ENCODE peak calls at places on chromosomes 4 and X, in ten cellular contexts. One of them, this sample, is unnamed.

GRCh38 chr4:16226816-16227461 is 668 bp upstream of the TAPT1 start:
- DNase-seq in A673: peak; percentile 50
- DNase-seq in activated T-helper 1 cell treated with anti-CD3 and anti-CD28 coated beads, Interleukin-2, amount 50 U/mL, for 16 hours: peak; percentile 9
- DNase-seq in glomerular endothelial cell: no peak
- DNase-seq in HCT116: no peak
- DNase-seq in H1: no peak
- DNase-seq in PC-9: peak; percentile 47
- DNase-seq in ascending aorta: peak; percentile 79
- DNase-seq in Right ventricle myocardium superior: peak; percentile 76
- DNase-seq in Panc1: no peak
- DNase-seq in this sample: no peak

GRCh38 chr4:38314663-38315062 is 349.3 kb upstream of the KLF3 start:
- DNase-seq in ascending aorta: no peak
- DNase-seq in H1: no peak
- DNase-seq in glomerular endothelial cell: no peak
- DNase-seq in Panc1: no peak
- DNase-seq in A673: no peak
- DNase-seq in activated T-helper 1 cell treated with anti-CD3 and anti-CD28 coated beads, Interleukin-2, amount 50 U/mL, for 16 hours: no peak
- DNase-seq in Right ventricle myocardium superior: no peak
- DNase-seq in HCT116: no peak
- DNase-seq in PC-9: no peak
- DNase-seq in this sample: no peak

GRCh38 chr4:118754890-118755289 is 69.7 kb downstream of the METTL14 start:
- DNase-seq in ascending aorta: no peak
- DNase-seq in Panc1: no peak
- DNase-seq in activated T-helper 1 cell treated with anti-CD3 and anti-CD28 coated beads, Interleukin-2, amount 50 U/mL, for 16 hours: no peak
- DNase-seq in Right ventricle myocardium superior: no peak
- DNase-seq in H1: no peak
- DNase-seq in PC-9: no peak
- DNase-seq in HCT116: no peak
- DNase-seq in A673: no peak
- DNase-seq in glomerular endothelial cell: no peak
- DNase-seq in this sample: no peak

GRCh38 chr4:99998062-99998880 is 48.2 kb upstream of the H2AZ1 start:
- DNase-seq in A673: peak; percentile 49
- DNase-seq in Panc1: no peak
- DNase-seq in HCT116: peak; percentile 37
- DNase-seq in H1: no peak
- DNase-seq in glomerular endothelial cell: peak; percentile 9
- DNase-seq in ascending aorta: no peak
- DNase-seq in activated T-helper 1 cell treated with anti-CD3 and anti-CD28 coated beads, Interleukin-2, amount 50 U/mL, for 16 hours: no peak
- DNase-seq in PC-9: no peak
- DNase-seq in Right ventricle myocardium superior: no peak
- DNase-seq in this sample: no peak

GRCh38 chr4:137226900-137227299 is 305.4 kb downstream of the PCDH18 start:
- DNase-seq in H1: no peak
- DNase-seq in HCT116: peak; percentile 16
- DNase-seq in glomerular endothelial cell: no peak
- DNase-seq in Right ventricle myocardium superior: no peak
- DNase-seq in PC-9: no peak
- DNase-seq in Panc1: no peak
- DNase-seq in ascending aorta: no peak
- DNase-seq in activated T-helper 1 cell treated with anti-CD3 and anti-CD28 coated beads, Interleukin-2, amount 50 U/mL, for 16 hours: no peak
- DNase-seq in A673: peak; percentile 4
- DNase-seq in this sample: no peak

GRCh38 chrX:118727686-118728339 is 407 bp downstream of the IL13RA1 start:
- DNase-seq in HCT116: no peak
- DNase-seq in glomerular endothelial cell: no peak
- DNase-seq in activated T-helper 1 cell treated with anti-CD3 and anti-CD28 coated beads, Interleukin-2, amount 50 U/mL, for 16 hours: no peak
- DNase-seq in ascending aorta: peak; percentile 79
- DNase-seq in PC-9: peak; percentile 48
- DNase-seq in A673: no peak
- DNase-seq in Right ventricle myocardium superior: peak; percentile 60
- DNase-seq in H1: no peak
- DNase-seq in Panc1: no peak
- DNase-seq in this sample: no peak

GRCh38 chr4:1939664-1940509 is 68.7 kb downstream of the NSD2 start:
- DNase-seq in H1: no peak
- DNase-seq in ascending aorta: no peak
- DNase-seq in glomerular endothelial cell: peak; percentile 27
- DNase-seq in A673: peak; percentile 17
- DNase-seq in Panc1: no peak
- DNase-seq in activated T-helper 1 cell treated with anti-CD3 and anti-CD28 coated beads, Interleukin-2, amount 50 U/mL, for 16 hours: no peak
- DNase-seq in HCT116: peak; percentile 53
- DNase-seq in Right ventricle myocardium superior: no peak
- DNase-seq in PC-9: peak; percentile 52
- DNase-seq in this sample: no peak

GRCh38 chr4:61443813-61444510 is 243.8 kb downstream of the ADGRL3 start:
- DNase-seq in HCT116: no peak
- DNase-seq in activated T-helper 1 cell treated with anti-CD3 and anti-CD28 coated beads, Interleukin-2, amount 50 U/mL, for 16 hours: no peak
- DNase-seq in ascending aorta: no peak
- DNase-seq in glomerular endothelial cell: no peak
- DNase-seq in PC-9: peak; percentile 29
- DNase-seq in Right ventricle myocardium superior: no peak
- DNase-seq in Panc1: no peak
- DNase-seq in A673: no peak
- DNase-seq in H1: no peak
- DNase-seq in this sample: no peak

GRCh38 chr4:7194251-7195137 is 2.2 kb downstream of the SORCS2 start:
- DNase-seq in HCT116: no peak
- DNase-seq in H1: no peak
- DNase-seq in ascending aorta: peak; percentile 60
- DNase-seq in Panc1: no peak
- DNase-seq in Right ventricle myocardium superior: no peak
- DNase-seq in A673: no peak
- DNase-seq in glomerular endothelial cell: no peak
- DNase-seq in activated T-helper 1 cell treated with anti-CD3 and anti-CD28 coated beads, Interleukin-2, amount 50 U/mL, for 16 hours: no peak
- DNase-seq in PC-9: peak; percentile 61
- DNase-seq in this sample: no peak

GRCh38 chrX:2425281-2426071 is 75.3 kb downstream of the DHRSX start:
- DNase-seq in glomerular endothelial cell: no peak
- DNase-seq in A673: peak; percentile 35
- DNase-seq in ascending aorta: no peak
- DNase-seq in Right ventricle myocardium superior: no peak
- DNase-seq in Panc1: no peak
- DNase-seq in H1: no peak
- DNase-seq in PC-9: no peak
- DNase-seq in activated T-helper 1 cell treated with anti-CD3 and anti-CD28 coated beads, Interleukin-2, amount 50 U/mL, for 16 hours: no peak
- DNase-seq in HCT116: no peak
- DNase-seq in this sample: no peak

GRCh38 chrX:82711432-82711831 is 796.7 kb upstream of the POU3F4 start:
- DNase-seq in Right ventricle myocardium superior: no peak
- DNase-seq in A673: no peak
- DNase-seq in glomerular endothelial cell: no peak
- DNase-seq in activated T-helper 1 cell treated with anti-CD3 and anti-CD28 coated beads, Interleukin-2, amount 50 U/mL, for 16 hours: no peak
- DNase-seq in PC-9: no peak
- DNase-seq in Panc1: no peak
- DNase-seq in HCT116: no peak
- DNase-seq in ascending aorta: no peak
- DNase-seq in H1: peak; percentile 7
- DNase-seq in this sample: no peak

GRCh38 chr4:122783301-122784215 is 43.1 kb upstream of the FGF2 start:
- DNase-seq in activated T-helper 1 cell treated with anti-CD3 and anti-CD28 coated beads, Interleukin-2, amount 50 U/mL, for 16 hours: no peak
- DNase-seq in Right ventricle myocardium superior: peak; percentile 78
- DNase-seq in PC-9: peak; percentile 85
- DNase-seq in glomerular endothelial cell: peak; percentile 83
- DNase-seq in HCT116: peak; percentile 54
- DNase-seq in H1: peak; percentile 95
- DNase-seq in ascending aorta: peak; percentile 90
- DNase-seq in A673: peak; percentile 52
- DNase-seq in Panc1: peak; percentile 84
- DNase-seq in this sample: no peak

GRCh38 chr4:128310266-128310697 is 22.7 kb upstream of the PGRMC2 start:
- DNase-seq in PC-9: no peak
- DNase-seq in H1: no peak
- DNase-seq in HCT116: no peak
- DNase-seq in A673: no peak
- DNase-seq in ascending aorta: no peak
- DNase-seq in activated T-helper 1 cell treated with anti-CD3 and anti-CD28 coated beads, Interleukin-2, amount 50 U/mL, for 16 hours: no peak
- DNase-seq in glomerular endothelial cell: no peak
- DNase-seq in Right ventricle myocardium superior: no peak
- DNase-seq in Panc1: no peak
- DNase-seq in this sample: no peak

GRCh38 chrX:96837808-96838207 is 45.9 kb upstream of the RPA4 start:
- DNase-seq in HCT116: no peak
- DNase-seq in PC-9: peak; percentile 4
- DNase-seq in activated T-helper 1 cell treated with anti-CD3 and anti-CD28 coated beads, Interleukin-2, amount 50 U/mL, for 16 hours: no peak
- DNase-seq in glomerular endothelial cell: no peak
- DNase-seq in Right ventricle myocardium superior: no peak
- DNase-seq in ascending aorta: no peak
- DNase-seq in A673: no peak
- DNase-seq in H1: no peak
- DNase-seq in Panc1: no peak
- DNase-seq in this sample: no peak

GRCh38 chr4:170875868-170876267 is 786.1 kb upstream of the AADAT start:
- DNase-seq in activated T-helper 1 cell treated with anti-CD3 and anti-CD28 coated beads, Interleukin-2, amount 50 U/mL, for 16 hours: no peak
- DNase-seq in Panc1: no peak
- DNase-seq in HCT116: peak; percentile 22
- DNase-seq in PC-9: no peak
- DNase-seq in Right ventricle myocardium superior: no peak
- DNase-seq in ascending aorta: no peak
- DNase-seq in H1: no peak
- DNase-seq in glomerular endothelial cell: no peak
- DNase-seq in A673: peak; percentile 9
- DNase-seq in this sample: no peak

GRCh38 chr4:81528979-81529378 is 57.3 kb upstream of the RASGEF1B start:
- DNase-seq in activated T-helper 1 cell treated with anti-CD3 and anti-CD28 coated beads, Interleukin-2, amount 50 U/mL, for 16 hours: no peak
- DNase-seq in Panc1: no peak
- DNase-seq in H1: no peak
- DNase-seq in ascending aorta: no peak
- DNase-seq in A673: no peak
- DNase-seq in PC-9: no peak
- DNase-seq in HCT116: no peak
- DNase-seq in glomerular endothelial cell: no peak
- DNase-seq in Right ventricle myocardium superior: no peak
- DNase-seq in this sample: no peak

GRCh38 chr4:98468744-98469143 is 189.7 kb downstream of the TSPAN5 start:
- DNase-seq in H1: no peak
- DNase-seq in HCT116: no peak
- DNase-seq in PC-9: no peak
- DNase-seq in Right ventricle myocardium superior: peak; percentile 54
- DNase-seq in ascending aorta: no peak
- DNase-seq in glomerular endothelial cell: no peak
- DNase-seq in Panc1: no peak
- DNase-seq in activated T-helper 1 cell treated with anti-CD3 and anti-CD28 coated beads, Interleukin-2, amount 50 U/mL, for 16 hours: no peak
- DNase-seq in A673: no peak
- DNase-seq in this sample: no peak

GRCh38 chr4:154164931-154165839 is 326.4 kb downstream of the DCHS2 start:
- DNase-seq in HCT116: peak; percentile 86
- DNase-seq in activated T-helper 1 cell treated with anti-CD3 and anti-CD28 coated beads, Interleukin-2, amount 50 U/mL, for 16 hours: no peak
- DNase-seq in Panc1: peak; percentile 18
- DNase-seq in A673: no peak
- DNase-seq in PC-9: no peak
- DNase-seq in ascending aorta: no peak
- DNase-seq in H1: no peak
- DNase-seq in glomerular endothelial cell: no peak
- DNase-seq in Right ventricle myocardium superior: no peak
- DNase-seq in this sample: no peak

GRCh38 chr4:75561789-75562188 is 5.9 kb downstream of the ODAPH start:
- DNase-seq in Panc1: no peak
- DNase-seq in A673: no peak
- DNase-seq in PC-9: peak; percentile 72
- DNase-seq in activated T-helper 1 cell treated with anti-CD3 and anti-CD28 coated beads, Interleukin-2, amount 50 U/mL, for 16 hours: no peak
- DNase-seq in H1: peak; percentile 33
- DNase-seq in HCT116: no peak
- DNase-seq in ascending aorta: no peak
- DNase-seq in Right ventricle myocardium superior: no peak
- DNase-seq in glomerular endothelial cell: no peak
- DNase-seq in this sample: no peak

GRCh38 chrX:127726227-127726626 is 326.0 kb downstream of the ACTRT1 start:
- DNase-seq in PC-9: no peak
- DNase-seq in HCT116: no peak
- DNase-seq in activated T-helper 1 cell treated with anti-CD3 and anti-CD28 coated beads, Interleukin-2, amount 50 U/mL, for 16 hours: no peak
- DNase-seq in glomerular endothelial cell: no peak
- DNase-seq in Panc1: no peak
- DNase-seq in A673: no peak
- DNase-seq in Right ventricle myocardium superior: no peak
- DNase-seq in ascending aorta: no peak
- DNase-seq in H1: no peak
- DNase-seq in this sample: no peak

GRCh38 chr4:83074086-83074704 is 39.2 kb downstream of the COPS4 start:
- DNase-seq in activated T-helper 1 cell treated with anti-CD3 and anti-CD28 coated beads, Interleukin-2, amount 50 U/mL, for 16 hours: no peak
- DNase-seq in ascending aorta: no peak
- DNase-seq in H1: no peak
- DNase-seq in HCT116: peak; percentile 65
- DNase-seq in glomerular endothelial cell: peak; percentile 72
- DNase-seq in Panc1: peak; percentile 35
- DNase-seq in A673: peak; percentile 72
- DNase-seq in PC-9: peak; percentile 23
- DNase-seq in Right ventricle myocardium superior: no peak
- DNase-seq in this sample: peak; percentile 51

GRCh38 chr4:153207561-153207960 is 3.3 kb downstream of the TRIM2 start:
- DNase-seq in Right ventricle myocardium superior: peak; percentile 63
- DNase-seq in glomerular endothelial cell: no peak
- DNase-seq in HCT116: no peak
- DNase-seq in A673: no peak
- DNase-seq in PC-9: no peak
- DNase-seq in activated T-helper 1 cell treated with anti-CD3 and anti-CD28 coated beads, Interleukin-2, amount 50 U/mL, for 16 hours: no peak
- DNase-seq in ascending aorta: no peak
- DNase-seq in H1: no peak
- DNase-seq in Panc1: no peak
- DNase-seq in this sample: no peak

GRCh38 chr4:163070023-163070422 is 96.7 kb downstream of the NAF1 start:
- DNase-seq in PC-9: no peak
- DNase-seq in glomerular endothelial cell: no peak
- DNase-seq in A673: no peak
- DNase-seq in HCT116: no peak
- DNase-seq in Panc1: no peak
- DNase-seq in Right ventricle myocardium superior: no peak
- DNase-seq in activated T-helper 1 cell treated with anti-CD3 and anti-CD28 coated beads, Interleukin-2, amount 50 U/mL, for 16 hours: no peak
- DNase-seq in H1: no peak
- DNase-seq in ascending aorta: no peak
- DNase-seq in this sample: no peak

GRCh38 chrX:85569691-85570090 is 190.2 kb upstream of the POF1B start:
- DNase-seq in HCT116: no peak
- DNase-seq in H1: no peak
- DNase-seq in A673: no peak
- DNase-seq in activated T-helper 1 cell treated with anti-CD3 and anti-CD28 coated beads, Interleukin-2, amount 50 U/mL, for 16 hours: no peak
- DNase-seq in glomerular endothelial cell: no peak
- DNase-seq in PC-9: no peak
- DNase-seq in ascending aorta: no peak
- DNase-seq in Panc1: no peak
- DNase-seq in Right ventricle myocardium superior: no peak
- DNase-seq in this sample: no peak

GRCh38 chrX:23813808-23814207 is 30.8 kb downstream of the SAT1 start:
- DNase-seq in ascending aorta: no peak
- DNase-seq in glomerular endothelial cell: no peak
- DNase-seq in A673: no peak
- DNase-seq in H1: no peak
- DNase-seq in Panc1: no peak
- DNase-seq in PC-9: no peak
- DNase-seq in Right ventricle myocardium superior: no peak
- DNase-seq in activated T-helper 1 cell treated with anti-CD3 and anti-CD28 coated beads, Interleukin-2, amount 50 U/mL, for 16 hours: no peak
- DNase-seq in HCT116: no peak
- DNase-seq in this sample: no peak

GRCh38 chr4:155911905-155912304 is 8.4 kb downstream of the TDO2 start:
- DNase-seq in Panc1: no peak
- DNase-seq in H1: no peak
- DNase-seq in activated T-helper 1 cell treated with anti-CD3 and anti-CD28 coated beads, Interleukin-2, amount 50 U/mL, for 16 hours: no peak
- DNase-seq in HCT116: no peak
- DNase-seq in Right ventricle myocardium superior: no peak
- DNase-seq in glomerular endothelial cell: no peak
- DNase-seq in PC-9: no peak
- DNase-seq in A673: no peak
- DNase-seq in ascending aorta: no peak
- DNase-seq in this sample: no peak

GRCh38 chr4:176185068-176185467 is 10.3 kb downstream of the SPATA4 start:
- DNase-seq in A673: no peak
- DNase-seq in activated T-helper 1 cell treated with anti-CD3 and anti-CD28 coated beads, Interleukin-2, amount 50 U/mL, for 16 hours: no peak
- DNase-seq in glomerular endothelial cell: no peak
- DNase-seq in HCT116: no peak
- DNase-seq in Panc1: no peak
- DNase-seq in Right ventricle myocardium superior: no peak
- DNase-seq in ascending aorta: no peak
- DNase-seq in PC-9: no peak
- DNase-seq in H1: no peak
- DNase-seq in this sample: no peak

GRCh38 chr4:147479376-147479775 is 1.5 kb upstream of the EDNRA start:
- DNase-seq in PC-9: no peak
- DNase-seq in HCT116: no peak
- DNase-seq in Panc1: no peak
- DNase-seq in activated T-helper 1 cell treated with anti-CD3 and anti-CD28 coated beads, Interleukin-2, amount 50 U/mL, for 16 hours: no peak
- DNase-seq in glomerular endothelial cell: no peak
- DNase-seq in ascending aorta: no peak
- DNase-seq in Right ventricle myocardium superior: no peak
- DNase-seq in A673: no peak
- DNase-seq in H1: no peak
- DNase-seq in this sample: no peak